ENCODE peak calls at places on chromosomes 4 and X, in eight cellular contexts. B is heart left ventricle, N is body of pancreas, R is cardiac muscle cell, F is esophagus muscularis mucosa, S is psoas muscle, J is suprapubic skin, T is ascending aorta. E is an unnamed sample.

GRCh38 chrX:32673193-32673592 is 538.2 kb downstream of the DMD start:
- DNase-seq in S (no peak), B (no peak), R (peak; percentile 17), T (no peak), N (no peak), J (no peak), F (no peak), E (no peak)

GRCh38 chr4:51858605-51859211 is 15.8 kb downstream of the DCUN1D4 start:
- DNase-seq in F (peak; percentile 29), N (no peak), T (no peak), B (no peak), S (no peak), J (no peak), R (no peak), E (no peak)

GRCh38 chr4:113300384-113301011 is 251.0 kb downstream of the ANK2 start:
- DNase-seq in F (no peak), B (no peak), J (no peak), N (peak; percentile 18), T (no peak), R (peak; percentile 5), S (no peak), E (no peak)

GRCh38 chrX:72126048-72126415 is 5.7 kb downstream of the RTL5 start:
- DNase-seq in N (no peak), B (no peak), F (no peak), J (no peak), R (no peak), T (no peak), S (no peak), E (no peak)

GRCh38 chr4:119211856-119212250 is 660 bp upstream of the USP53 start:
- DNase-seq in N (no peak), R (no peak), T (no peak), J (no peak), F (no peak), B (no peak), S (no peak), E (no peak)

GRCh38 chrX:68912113-68912980 is 83.5 kb downstream of the EFNB1 start:
- DNase-seq in B (no peak), T (no peak), N (no peak), J (no peak), F (no peak), R (peak; percentile 39), S (peak; percentile 42), E (no peak)

GRCh38 chr4:38166082-38166481 is 205.9 kb downstream of the PTTG2 start:
- DNase-seq in R (no peak), B (no peak), J (no peak), T (peak; percentile 55), S (no peak), N (peak; percentile 51), F (no peak), E (no peak)

GRCh38 chr4:106868381-106869035 is 167.6 kb downstream of the DKK2 start:
- DNase-seq in N (no peak), S (no peak), J (no peak), R (no peak), B (no peak), F (no peak), T (no peak), E (no peak)

GRCh38 chr4:64617813-64618212 is 208.6 kb upstream of the TECRL start:
- DNase-seq in J (no peak), S (no peak), B (no peak), T (no peak), N (no peak), F (no peak), R (no peak), E (no peak)

GRCh38 chr4:94758141-94758699 is 465 bp downstream of the BMPR1B start:
- DNase-seq in J (no peak), S (peak; percentile 61), R (no peak), T (peak; percentile 78), B (peak; percentile 61), F (no peak), N (peak; percentile 33), E (no peak)

GRCh38 chrX:3771756-3772155 is 58.3 kb upstream of the PRKX start:
- DNase-seq in S (no peak), T (no peak), N (no peak), F (no peak), B (no peak), R (no peak), J (no peak), E (no peak)
- TF ChIP-seq CTCF in S (no peak), T (no peak), N (no peak), F (no peak), B (no peak), R (no peak), J (no peak), E (no peak)

DNA sequence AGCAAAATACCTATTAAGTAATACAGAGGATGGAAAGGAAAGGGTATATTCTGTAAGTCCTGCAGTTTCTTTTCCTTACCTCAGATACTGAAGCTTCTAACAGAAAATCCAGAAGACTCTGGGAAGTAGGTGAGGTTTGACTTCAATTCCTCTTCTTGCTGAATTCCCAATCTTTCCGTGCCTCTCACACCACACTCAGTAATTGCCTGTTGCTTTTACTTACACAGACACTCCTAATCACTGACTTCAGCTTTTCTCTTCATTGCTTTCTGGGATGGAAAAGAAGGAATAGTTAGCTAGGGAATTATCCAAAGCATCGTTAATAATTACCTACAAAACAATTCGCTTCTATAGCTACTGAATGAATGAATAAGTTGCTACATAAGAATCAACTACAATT is 163.6 kb downstream of the FBXO8 start:
- DNase-seq in J (no peak), B (no peak), F (no peak), N (no peak), S (no peak), R (peak; percentile 5), T (no peak), E (no peak)
- H3K27ac ChIP-seq in J (no peak overlapping the region), B (peak overlapping the region; percentile 6), F (peak overlapping the region; percentile 77), N (no peak overlapping the region), S (no peak overlapping the region), R (no peak overlapping the region), T (no peak overlapping the region), E (no peak overlapping the region)

DNA sequence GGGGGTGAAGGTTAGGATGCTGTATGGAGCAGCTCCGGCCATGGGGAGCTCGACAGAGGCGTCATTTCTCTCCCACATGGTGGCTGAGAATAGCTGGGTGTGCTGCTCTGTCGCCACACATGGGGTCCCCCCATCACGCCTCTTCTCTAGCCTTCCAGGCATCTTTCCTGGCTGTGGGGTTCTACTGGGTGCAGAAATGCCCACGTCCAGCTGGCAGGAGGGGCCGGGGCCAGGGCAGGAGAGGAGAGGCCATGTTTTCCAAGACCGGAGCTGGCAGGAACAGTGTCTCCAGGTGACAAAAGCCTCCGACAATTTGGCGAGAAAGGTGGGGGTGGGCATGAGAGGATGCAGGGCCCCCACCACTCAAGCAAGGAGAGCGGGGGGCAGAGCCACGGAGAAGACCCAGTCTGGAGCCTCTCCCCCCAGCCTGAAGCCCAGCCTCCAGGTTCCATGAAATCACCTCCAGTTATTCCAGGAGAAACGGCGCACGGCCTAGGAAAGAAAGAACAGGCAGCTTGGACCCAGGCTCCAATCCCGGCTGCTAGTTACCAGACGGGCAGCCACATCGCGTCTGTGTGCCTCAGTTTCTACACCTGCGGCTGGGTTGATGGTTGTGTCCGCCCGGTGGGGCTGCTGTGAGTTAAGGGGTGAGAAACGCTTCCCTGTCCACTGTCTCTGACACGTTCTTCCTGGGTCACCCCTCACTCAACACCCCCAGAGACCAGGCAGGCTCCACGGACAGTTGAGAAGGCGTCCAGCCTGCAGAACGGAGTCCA is 27.4 kb upstream of the SPON2 start:
- DNase-seq in J (no peak), F (no peak), B (no peak), T (no peak), S (no peak), R (no peak), N (peak; percentile 1), E (peak; percentile 61)
- H3K4me1 ChIP-seq in J (peaks cover 25% of the 10 kb centered on the region), F (peaks cover 33% of the 10 kb centered on the region), B (no peaks in the 10 kb centered on the region), T (peaks cover 5% of the 10 kb centered on the region), S (peaks cover 11% of the 10 kb centered on the region), R (no peaks in the 10 kb centered on the region), N (no peaks in the 10 kb centered on the region), E (peaks cover 53% of the 10 kb centered on the region)

DNA sequence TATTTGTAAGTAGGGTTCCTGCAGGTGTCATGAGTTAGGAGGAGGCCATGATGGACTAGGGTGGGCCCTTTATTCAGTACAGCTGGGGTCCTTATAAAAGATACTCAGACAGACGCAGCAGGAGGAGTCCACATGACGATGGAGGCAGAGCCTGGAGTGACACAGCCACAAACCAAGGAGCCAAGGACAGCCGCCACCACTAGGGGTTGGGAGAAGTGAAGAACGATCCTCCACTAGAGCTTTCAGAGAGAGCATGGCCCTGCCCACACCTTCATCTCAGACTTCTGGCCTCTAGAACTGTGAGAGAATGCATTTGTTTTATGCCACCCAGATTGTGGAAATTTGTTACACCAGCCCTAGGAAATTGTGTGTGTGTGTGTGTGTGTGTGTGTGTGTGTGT is 31.1 kb downstream of the JAKMIP1 start:
- DNase-seq in N (no peak), T (no peak), B (no peak), F (no peak), R (no peak), J (no peak), S (no peak), E (no peak)
- TF ChIP-seq CTCF in N (no peak), T (no peak), B (no peak), F (no peak), R (no peak), J (no peak), S (no peak), E (no peak)

DNA sequence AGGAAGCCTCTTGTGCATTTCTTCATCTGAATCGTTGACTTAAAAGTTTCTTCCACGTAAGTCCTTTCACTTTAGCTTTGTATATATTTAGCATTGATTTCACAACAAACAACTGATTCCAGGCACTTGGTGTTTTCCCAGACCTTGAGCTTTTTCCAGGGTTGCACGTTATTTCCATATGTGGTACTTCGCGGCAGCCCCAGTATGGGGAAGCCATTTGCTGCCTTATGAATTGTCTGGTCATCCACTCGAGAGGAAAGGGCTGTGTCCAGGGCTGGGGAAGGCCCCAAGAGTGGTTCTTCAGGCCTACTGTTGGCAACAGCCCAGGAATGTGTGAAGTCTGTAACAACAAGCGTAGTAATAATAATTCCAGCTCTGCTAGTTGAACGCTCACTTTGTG is 2.8 kb upstream of the TLR8 start:
- DNase-seq in F (no peak), T (no peak), J (no peak), B (no peak), R (no peak), N (no peak), S (no peak), E (no peak)
- H3K27ac ChIP-seq in F (no peak overlapping the region), T (no peak overlapping the region), J (no peak overlapping the region), B (no peak overlapping the region), R (no peak overlapping the region), N (no peak overlapping the region), S (no peak overlapping the region), E (no peak overlapping the region)

DNA sequence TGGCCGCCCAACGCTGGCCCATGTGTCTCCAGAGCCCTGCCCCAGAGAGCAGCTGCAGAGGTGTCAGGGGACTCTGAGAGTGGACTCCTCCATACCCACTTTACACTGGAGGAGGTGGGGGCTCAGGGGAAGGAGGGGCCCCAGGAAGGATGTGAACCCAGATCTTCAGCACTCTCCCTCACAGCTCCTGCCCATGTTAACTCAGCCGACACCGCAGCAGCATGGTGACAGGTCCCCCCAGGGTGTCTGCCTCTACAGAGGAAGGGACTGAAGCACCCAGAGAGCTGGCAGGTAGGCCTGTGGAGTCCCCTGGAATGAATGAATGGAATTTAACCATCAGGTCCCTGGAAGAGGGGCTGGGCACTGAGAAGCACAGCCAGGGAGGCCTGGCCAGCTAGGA is 21.7 kb downstream of the SH3BP2 start:
- DNase-seq in T (no peak), S (no peak), N (no peak), F (no peak), B (no peak), R (no peak), J (no peak), E (no peak)
- H3K4me1 ChIP-seq in T (peaks cover 8% of the 10 kb centered on the region), S (peaks cover 47% of the 10 kb centered on the region), N (peaks cover 18% of the 10 kb centered on the region), F (peaks cover 52% of the 10 kb centered on the region), B (peaks cover 25% of the 10 kb centered on the region), R (peaks cover 9% of the 10 kb centered on the region), J (peaks cover 73% of the 10 kb centered on the region), E (peaks cover 21% of the 10 kb centered on the region)

E was measured in left lung.